ENCODE peak calls at places on chromosomes 5 and 9, in five cellular contexts. Z is tibial artery; Y is activated CD8-positive, alpha-beta memory T cell treated with anti-CD3 and anti-CD28 coated beads for 1 hour; K is T-helper 17 cell; E is ELF-1. B is an unnamed sample.

GRCh38 chr5:65512170-65512937 is 30.6 kb upstream of the ADAMTS6 start:
- DNase-seq in Z (no peak), K (no peak), E (no peak), Y (no peak), B (no peak)

GRCh38 chr5:74042559-74043357 is 416.8 kb downstream of the ARHGEF28 start:
- DNase-seq in Z (no peak), E (peak), Y (no peak), K (no peak), B (no peak)

GRCh38 chr9:12783767-12784460 is 9.1 kb downstream of the LURAP1L start:
- DNase-seq in Y (no peak), E (no peak), Z (no peak), K (no peak), B (no peak)

GRCh38 chr5:118778951-118779350 is 209.4 kb downstream of the DTWD2 start:
- DNase-seq in Z (no peak), Y (no peak), E (no peak), K (no peak), B (no peak)

GRCh38 chr9:109452761-109453160 is 45.3 kb downstream of the PTPN3 start:
- DNase-seq in Y (no peak), E (peak), K (no peak), Z (no peak), B (no peak)

GRCh38 chr5:180389252-180390101 is 36.3 kb upstream of the GFPT2 start:
- DNase-seq in K (no peak), Y (no peak), E (peak), Z (peak), B (peak)

GRCh38 chr5:59956130-59956773 is 62.7 kb upstream of the PDE4D start:
- DNase-seq in Z (no peak), K (no peak), Y (no peak), E (no peak), B (no peak)

GRCh38 chr5:89260254-89260653 is 377.3 kb upstream of the MEF2C start:
- DNase-seq in K (no peak), Y (no peak), Z (no peak), E (no peak), B (no peak)

GRCh38 chr5:1203968-1204692 is 2.7 kb downstream of the SLC6A19 start:
- DNase-seq in K (peak), Y (no peak), Z (no peak), E (no peak), B (peak)

GRCh38 chr5:45601424-45601823 is 94.8 kb downstream of the HCN1 start:
- DNase-seq in Y (no peak), E (no peak), Z (no peak), K (no peak), B (no peak)

GRCh38 chr5:138901716-138902115 is 26.6 kb upstream of the LRRTM2 start:
- DNase-seq in Z (no peak), K (no peak), Y (no peak), E (no peak), B (no peak)